ENCODE peak calls at places on chromosomes 3 and 15, in five cellular contexts. T is activated CD8-positive, alpha-beta memory T cell treated with anti-CD3 and anti-CD28 coated beads for 4 hours; P is Karpas-422; X is esophagus squamous epithelium; C is ACHN. D is an unnamed sample.

GRCh38 chr3:50428007-50428633 is 68.8 kb upstream of the TMEM115 start:
- DNase-seq in T (no peak), C (no peak), P (no peak), X (no peak), D (no peak)

GRCh38 chr3:194633349-194634004 is at the start of gene TMEM44:
- DNase-seq in X (no peak), P (peak), C (peak), T (peak), D (peak)

GRCh38 chr15:91302588-91303439 is 202.8 kb downstream of the SV2B start:
- DNase-seq in P (peak), C (peak), X (no peak), T (no peak), D (peak)

GRCh38 chr15:78374436-78375393 is 34.6 kb downstream of the CRABP1 start:
- DNase-seq in P (no peak), T (no peak), X (no peak), C (no peak), D (no peak)

GRCh38 chr3:171351676-171352075 is 108.5 kb downstream of the TNIK start:
- DNase-seq in C (peak), T (no peak), P (no peak), X (no peak), D (no peak)

GRCh38 chr3:115227046-115227445 is 80.0 kb upstream of the ZBTB20 start:
- DNase-seq in P (no peak), C (no peak), X (no peak), T (no peak), D (no peak)

GRCh38 chr3:57706462-57706861 is 13.6 kb upstream of the DENND6A start:
- DNase-seq in C (no peak), P (no peak), T (no peak), X (no peak), D (no peak)

GRCh38 chr3:108103971-108104797 is 13.4 kb upstream of the CD47 start:
- DNase-seq in X (no peak), P (no peak), T (no peak), C (no peak), D (no peak)

GRCh38 chr3:110296885-110297284 is 774.7 kb upstream of the NECTIN3 start:
- DNase-seq in C (no peak), P (no peak), X (no peak), T (no peak), D (no peak)